ENCODE peak calls at places on chromosomes 16 and 17, in five cellular contexts. One of them, this sample, is unnamed.

GRCh38 chr16:138049-138417 is 440 bp downstream of the NPRL3 start:
- DNase-seq in tibial nerve: no peak
- DNase-seq in cardiac muscle cell: peak; percentile 52
- DNase-seq in pancreas: peak; percentile 29
- DNase-seq in HFFc6: no peak
- DNase-seq in this sample: no peak

GRCh38 chr16:69406780-69407331 is 17.6 kb upstream of the CYB5B start:
- DNase-seq in tibial nerve: no peak
- DNase-seq in cardiac muscle cell: no peak
- DNase-seq in pancreas: no peak
- DNase-seq in HFFc6: peak; percentile 15
- DNase-seq in this sample: no peak

GRCh38 chr16:19264123-19264673 is 21.3 kb upstream of the CLEC19A start:
- DNase-seq in tibial nerve: no peak
- DNase-seq in cardiac muscle cell: no peak
- DNase-seq in pancreas: no peak
- DNase-seq in HFFc6: no peak
- DNase-seq in this sample: no peak

GRCh38 chr16:88074041-88074440 is 122.8 kb downstream of the BANP start:
- DNase-seq in tibial nerve: no peak
- DNase-seq in cardiac muscle cell: no peak
- DNase-seq in pancreas: no peak
- DNase-seq in HFFc6: no peak
- DNase-seq in this sample: no peak

GRCh38 chr17:30493802-30494201 is 16.6 kb downstream of the GOSR1 start:
- DNase-seq in tibial nerve: no peak
- DNase-seq in cardiac muscle cell: no peak
- DNase-seq in pancreas: no peak
- DNase-seq in HFFc6: no peak
- DNase-seq in this sample: no peak

GRCh38 chr17:37820313-37821024 is 75.6 kb upstream of the HNF1B start:
- DNase-seq in tibial nerve: no peak
- DNase-seq in cardiac muscle cell: peak; percentile 50
- DNase-seq in pancreas: no peak
- DNase-seq in HFFc6: no peak
- DNase-seq in this sample: no peak

GRCh38 chr17:7832431-7832830 is 1.6 kb upstream of the KDM6B start:
- DNase-seq in tibial nerve: no peak
- DNase-seq in cardiac muscle cell: no peak
- DNase-seq in pancreas: no peak
- DNase-seq in HFFc6: no peak
- DNase-seq in this sample: no peak

GRCh38 chr16:72109966-72110530 is 16.4 kb downstream of the DHX38 start:
- DNase-seq in tibial nerve: no peak
- DNase-seq in cardiac muscle cell: no peak
- DNase-seq in pancreas: no peak
- DNase-seq in HFFc6: no peak
- DNase-seq in this sample: no peak

GRCh38 chr17:64773836-64774761 is 112.0 kb upstream of the SMURF2 start:
- DNase-seq in tibial nerve: no peak
- DNase-seq in cardiac muscle cell: peak; percentile 47
- DNase-seq in pancreas: no peak
- DNase-seq in HFFc6: peak; percentile 78
- DNase-seq in this sample: peak; percentile 7

GRCh38 chr17:48012151-48012520 is 25.5 kb downstream of the COPZ2 start:
- DNase-seq in tibial nerve: no peak
- DNase-seq in cardiac muscle cell: peak; percentile 77
- DNase-seq in pancreas: peak; percentile 29
- DNase-seq in HFFc6: no peak
- DNase-seq in this sample: no peak

GRCh38 chr17:413016-413350 is 60.4 kb upstream of the RPH3AL start:
- DNase-seq in tibial nerve: no peak
- DNase-seq in cardiac muscle cell: no peak
- DNase-seq in pancreas: no peak
- DNase-seq in HFFc6: no peak
- DNase-seq in this sample: no peak

GRCh38 chr17:13346081-13346533 is 255.6 kb downstream of the HS3ST3A1 start:
- DNase-seq in tibial nerve: no peak
- DNase-seq in cardiac muscle cell: no peak
- DNase-seq in pancreas: no peak
- DNase-seq in HFFc6: peak; percentile 98
- DNase-seq in this sample: no peak

GRCh38 chr16:66850115-66850815 is 6.1 kb downstream of the CA7 start:
- DNase-seq in tibial nerve: no peak
- DNase-seq in cardiac muscle cell: no peak
- DNase-seq in pancreas: no peak
- DNase-seq in HFFc6: no peak
- DNase-seq in this sample: no peak

GRCh38 chr17:43853546-43853945 is 6.6 kb downstream of the CD300LG start:
- DNase-seq in tibial nerve: no peak
- DNase-seq in cardiac muscle cell: no peak
- DNase-seq in pancreas: no peak
- DNase-seq in HFFc6: no peak
- DNase-seq in this sample: no peak

GRCh38 chr16:8675183-8676159 is 1.1 kb downstream of the ABAT start:
- DNase-seq in tibial nerve: no peak
- DNase-seq in cardiac muscle cell: no peak
- DNase-seq in pancreas: no peak
- DNase-seq in HFFc6: no peak
- DNase-seq in this sample: no peak

GRCh38 chr17:70968302-70968701 is 799.0 kb downstream of the KCNJ2 start:
- DNase-seq in tibial nerve: no peak
- DNase-seq in cardiac muscle cell: no peak
- DNase-seq in pancreas: no peak
- DNase-seq in HFFc6: no peak
- DNase-seq in this sample: no peak

GRCh38 chr16:70395345-70395901 is 43.5 kb downstream of the ST3GAL2 start:
- DNase-seq in tibial nerve: no peak
- DNase-seq in cardiac muscle cell: peak; percentile 81
- DNase-seq in pancreas: peak; percentile 56
- DNase-seq in HFFc6: peak; percentile 16
- DNase-seq in this sample: no peak

GRCh38 chr17:3534881-3535252 is 22.7 kb downstream of the TRPV3 start:
- DNase-seq in tibial nerve: peak; percentile 31
- DNase-seq in cardiac muscle cell: peak; percentile 12
- DNase-seq in pancreas: no peak
- DNase-seq in HFFc6: no peak
- DNase-seq in this sample: no peak

GRCh38 chr16:79409970-79410369 is 190.6 kb downstream of the MAF start:
- DNase-seq in tibial nerve: no peak
- DNase-seq in cardiac muscle cell: no peak
- DNase-seq in pancreas: no peak
- DNase-seq in HFFc6: no peak
- DNase-seq in this sample: no peak

GRCh38 chr17:73960469-73960868 is 243.0 kb upstream of the RPL38 start:
- DNase-seq in tibial nerve: no peak
- DNase-seq in cardiac muscle cell: no peak
- DNase-seq in pancreas: no peak
- DNase-seq in HFFc6: no peak
- DNase-seq in this sample: no peak

DNA sequence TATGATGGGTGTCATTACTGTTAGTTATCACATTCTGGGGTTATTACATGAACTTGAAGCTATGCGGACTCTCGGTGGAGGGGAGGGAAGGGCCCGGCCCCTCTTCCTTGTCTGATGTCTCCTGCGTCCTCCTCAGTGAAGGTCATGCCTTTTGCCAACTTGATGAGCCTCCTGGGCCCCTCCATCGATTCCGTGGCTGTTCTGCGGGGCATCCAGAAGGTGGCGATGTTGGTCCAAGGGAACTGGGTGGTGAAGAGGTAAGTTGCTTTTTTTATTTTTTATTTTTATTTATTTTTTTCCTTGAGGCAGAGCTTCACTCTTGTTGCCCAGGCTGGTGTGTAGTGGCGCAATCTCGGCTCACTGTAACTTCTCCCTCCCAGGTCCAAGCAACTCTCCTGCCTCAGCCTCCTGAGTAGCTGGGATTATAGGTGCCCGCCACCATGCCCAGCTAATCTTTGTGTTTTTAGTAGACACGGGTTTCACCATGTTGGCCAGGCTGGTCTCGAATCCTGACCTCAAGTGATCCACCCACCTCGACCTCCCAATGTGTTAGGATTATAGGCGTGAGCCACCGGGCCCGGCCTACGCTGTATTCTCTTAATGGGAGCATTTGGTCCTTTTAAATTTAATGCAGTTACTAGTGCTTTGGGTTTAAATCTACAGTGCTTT is 21.6 kb downstream of the POLR3E start:
- DNase-seq in tibial nerve: peak; percentile 21
- DNase-seq in cardiac muscle cell: no peak
- DNase-seq in pancreas: no peak
- DNase-seq in HFFc6: peak; percentile 36
- DNase-seq in this sample: no peak
- TF ChIP-seq CTCF in tibial nerve: peak; percentile 29
- TF ChIP-seq CTCF in cardiac muscle cell: peak; percentile 68
- TF ChIP-seq CTCF in pancreas: no peak
- TF ChIP-seq CTCF in HFFc6: peak; percentile 83
- TF ChIP-seq CTCF in this sample: peak; percentile 65

DNA sequence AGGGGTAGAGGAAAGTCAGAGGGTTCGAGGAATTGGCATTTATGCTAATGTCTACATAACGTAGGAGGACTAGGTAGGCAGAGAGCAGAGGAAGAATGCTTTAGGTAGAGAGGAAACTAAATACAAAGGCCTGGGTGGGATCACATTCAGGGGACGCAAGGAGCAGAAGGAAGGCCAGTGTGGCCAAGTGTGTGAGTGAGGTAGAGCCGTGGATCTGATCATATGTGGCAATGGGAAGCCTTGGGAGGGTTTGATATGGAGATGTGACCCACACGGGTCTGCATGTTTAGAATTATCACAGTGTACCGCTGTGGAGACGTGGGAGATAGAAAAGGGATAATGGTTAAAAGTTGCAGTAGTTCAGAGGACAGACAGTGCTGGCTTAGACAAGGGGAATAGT is 43.1 kb downstream of the HLF start:
- DNase-seq in tibial nerve: no peak
- DNase-seq in cardiac muscle cell: no peak
- DNase-seq in pancreas: no peak
- DNase-seq in HFFc6: no peak
- DNase-seq in this sample: no peak
- TF ChIP-seq CTCF in tibial nerve: no peak
- TF ChIP-seq CTCF in cardiac muscle cell: no peak
- TF ChIP-seq CTCF in pancreas: no peak
- TF ChIP-seq CTCF in HFFc6: no peak
- TF ChIP-seq CTCF in this sample: no peak

GRCh38 chr16:2512920-2513404 is 790 bp upstream of the ATP6V0C start:
- DNase-seq in tibial nerve: no peak
- DNase-seq in cardiac muscle cell: no peak
- DNase-seq in pancreas: no peak
- DNase-seq in HFFc6: no peak
- DNase-seq in this sample: no peak
- TF ChIP-seq CTCF in tibial nerve: no peak
- TF ChIP-seq CTCF in cardiac muscle cell: no peak
- TF ChIP-seq CTCF in pancreas: no peak
- TF ChIP-seq CTCF in HFFc6: peak; percentile 39
- TF ChIP-seq CTCF in this sample: no peak

GRCh38 chr16:26705346-26705745 is 361.4 kb upstream of the C16orf82 start:
- DNase-seq in tibial nerve: no peak
- DNase-seq in cardiac muscle cell: no peak
- DNase-seq in pancreas: no peak
- DNase-seq in HFFc6: no peak
- DNase-seq in this sample: no peak
- TF ChIP-seq CTCF in tibial nerve: no peak
- TF ChIP-seq CTCF in cardiac muscle cell: no peak
- TF ChIP-seq CTCF in pancreas: no peak
- TF ChIP-seq CTCF in HFFc6: no peak
- TF ChIP-seq CTCF in this sample: no peak

DNA sequence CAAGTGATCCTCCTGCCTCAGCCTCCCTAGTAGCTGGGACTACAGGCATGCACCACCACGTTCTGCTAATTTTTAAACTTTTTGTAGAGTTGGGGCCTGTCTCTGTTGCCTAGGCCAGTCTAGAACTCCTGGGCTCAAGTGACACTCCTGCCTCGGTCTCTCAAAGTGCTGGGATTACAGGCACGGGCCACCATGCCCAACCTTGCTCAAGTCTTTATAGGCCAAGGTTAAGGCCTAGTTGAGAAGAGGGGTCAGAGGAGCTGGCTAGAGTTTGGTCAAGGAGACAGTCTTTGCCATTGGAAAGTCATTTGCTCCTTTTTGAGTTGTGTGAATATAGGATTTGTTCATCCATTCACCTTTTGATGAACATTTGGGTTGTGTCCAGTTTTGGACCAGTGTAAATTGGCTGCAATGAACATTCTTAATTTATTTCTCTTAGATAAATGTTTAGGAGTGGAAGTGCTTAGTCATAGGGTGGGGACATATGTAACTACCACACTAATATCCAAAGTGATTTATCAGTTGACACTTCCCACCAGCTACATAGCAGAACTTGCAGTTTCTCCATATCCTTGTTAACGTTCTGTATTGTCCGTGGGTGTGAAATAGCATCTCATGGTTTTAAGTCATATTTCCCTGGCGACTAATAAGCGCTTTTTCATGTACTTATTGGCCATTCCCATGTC is 30.7 kb upstream of the ARHGAP17 start:
- DNase-seq in tibial nerve: no peak
- DNase-seq in cardiac muscle cell: no peak
- DNase-seq in pancreas: no peak
- DNase-seq in HFFc6: peak; percentile 16
- DNase-seq in this sample: no peak
- TF ChIP-seq CTCF in tibial nerve: no peak
- TF ChIP-seq CTCF in cardiac muscle cell: no peak
- TF ChIP-seq CTCF in pancreas: no peak
- TF ChIP-seq CTCF in HFFc6: no peak
- TF ChIP-seq CTCF in this sample: no peak

DNA sequence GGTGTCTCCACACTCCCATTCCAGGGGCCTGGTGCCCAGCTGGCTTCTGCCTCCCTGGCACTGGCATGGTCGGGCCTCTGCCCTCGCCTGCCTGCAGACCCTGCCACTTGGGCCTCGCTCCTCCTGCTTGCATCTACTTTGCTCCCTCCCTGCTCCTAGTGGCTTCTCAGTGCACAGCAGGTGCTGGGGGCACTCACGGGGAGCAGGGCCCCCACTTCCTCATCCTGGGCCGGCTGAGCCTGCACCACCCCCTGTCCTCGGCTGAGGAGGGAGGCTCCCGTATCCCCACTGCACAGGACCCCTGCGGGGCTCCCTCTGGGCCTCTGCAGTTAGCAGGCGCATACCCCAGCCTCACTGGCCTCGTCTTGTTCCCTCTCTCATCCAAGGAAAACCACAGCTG is 35.2 kb downstream of the CIBAR2 start:
- DNase-seq in tibial nerve: no peak
- DNase-seq in cardiac muscle cell: no peak
- DNase-seq in pancreas: no peak
- DNase-seq in HFFc6: no peak
- DNase-seq in this sample: no peak
- TF ChIP-seq CTCF in tibial nerve: no peak
- TF ChIP-seq CTCF in cardiac muscle cell: no peak
- TF ChIP-seq CTCF in pancreas: no peak
- TF ChIP-seq CTCF in HFFc6: no peak
- TF ChIP-seq CTCF in this sample: no peak

GRCh38 chr17:57868007-57868774 is 18.3 kb upstream of the MRPS23 start:
- DNase-seq in tibial nerve: peak; percentile 68
- DNase-seq in cardiac muscle cell: no peak
- DNase-seq in pancreas: peak; percentile 92
- DNase-seq in HFFc6: peak; percentile 83
- DNase-seq in this sample: peak; percentile 84
- TF ChIP-seq CTCF in tibial nerve: peak; percentile 45
- TF ChIP-seq CTCF in cardiac muscle cell: peak; percentile 55
- TF ChIP-seq CTCF in pancreas: no peak
- TF ChIP-seq CTCF in HFFc6: peak; percentile 69
- TF ChIP-seq CTCF in this sample: peak; percentile 65

This sample was measured in AG09319.